ENCODE peak calls at places on chromosome 12, in four cellular contexts. One of them, this sample, is unnamed.

GRCh38 chr12:95173392-95174251 is 43.6 kb downstream of the FGD6 start:
- DNase-seq in NT2/D1: no peak
- DNase-seq in HepG2: no peak
- DNase-seq in GM12878: no peak
- DNase-seq in this sample: no peak

GRCh38 chr12:49818241-49818640 is 10.0 kb downstream of the NCKAP5L start:
- DNase-seq in NT2/D1: no peak
- DNase-seq in HepG2: no peak
- DNase-seq in GM12878: no peak
- DNase-seq in this sample: no peak

GRCh38 chr12:31876568-31877424 is 82.4 kb upstream of the RESF1 start:
- DNase-seq in NT2/D1: no peak
- DNase-seq in HepG2: no peak
- DNase-seq in GM12878: no peak
- DNase-seq in this sample: no peak

GRCh38 chr12:14618990-14619389 is 51.3 kb upstream of the PLBD1 start:
- DNase-seq in NT2/D1: peak
- DNase-seq in HepG2: no peak
- DNase-seq in GM12878: no peak
- DNase-seq in this sample: no peak

GRCh38 chr12:27460471-27460978 is 14.0 kb downstream of the SMCO2 start:
- DNase-seq in NT2/D1: no peak
- DNase-seq in HepG2: no peak
- DNase-seq in GM12878: peak
- DNase-seq in this sample: no peak

GRCh38 chr12:52756281-52756960 is 20.7 kb downstream of the KRT76 start:
- DNase-seq in NT2/D1: no peak
- DNase-seq in HepG2: no peak
- DNase-seq in GM12878: no peak
- DNase-seq in this sample: no peak

GRCh38 chr12:113796086-113796827 is 169.9 kb downstream of the RBM19 start:
- DNase-seq in NT2/D1: no peak
- DNase-seq in HepG2: no peak
- DNase-seq in GM12878: no peak
- DNase-seq in this sample: no peak

GRCh38 chr12:8697120-8697475 is 693 bp upstream of the RIMKLB start:
- DNase-seq in NT2/D1: no peak
- DNase-seq in HepG2: no peak
- DNase-seq in GM12878: no peak
- DNase-seq in this sample: no peak

GRCh38 chr12:62866451-62867082 is 68.4 kb downstream of the PPM1H start:
- DNase-seq in NT2/D1: peak
- DNase-seq in HepG2: peak
- DNase-seq in GM12878: no peak
- DNase-seq in this sample: no peak

GRCh38 chr12:42763682-42764081 is 174.1 kb upstream of the PRICKLE1 start:
- DNase-seq in NT2/D1: no peak
- DNase-seq in HepG2: no peak
- DNase-seq in GM12878: no peak
- DNase-seq in this sample: no peak

GRCh38 chr12:88836156-88836555 is 255.9 kb upstream of the KITLG start:
- DNase-seq in NT2/D1: no peak
- DNase-seq in HepG2: peak
- DNase-seq in GM12878: no peak
- DNase-seq in this sample: no peak

GRCh38 chr12:92560713-92561542 is 141.9 kb upstream of the PLEKHG7 start:
- DNase-seq in NT2/D1: no peak
- DNase-seq in HepG2: no peak
- DNase-seq in GM12878: no peak
- DNase-seq in this sample: no peak

GRCh38 chr12:105569886-105570285 is 239.4 kb downstream of the C12orf75 start:
- DNase-seq in NT2/D1: no peak
- DNase-seq in HepG2: no peak
- DNase-seq in GM12878: no peak
- DNase-seq in this sample: no peak

GRCh38 chr12:19694627-19695026 is 255.3 kb downstream of the AEBP2 start:
- DNase-seq in NT2/D1: no peak
- DNase-seq in HepG2: no peak
- DNase-seq in GM12878: no peak
- DNase-seq in this sample: no peak

GRCh38 chr12:70637686-70638085 is 457 bp upstream of the PTPRB start:
- DNase-seq in NT2/D1: no peak
- DNase-seq in HepG2: no peak
- DNase-seq in GM12878: no peak
- DNase-seq in this sample: no peak

GRCh38 chr12:116361404-116362223 is 84.1 kb upstream of the MED13L start:
- DNase-seq in NT2/D1: no peak
- DNase-seq in HepG2: no peak
- DNase-seq in GM12878: no peak
- DNase-seq in this sample: no peak

GRCh38 chr12:62654558-62655241 is 188.1 kb downstream of the MON2 start:
- DNase-seq in NT2/D1: no peak
- DNase-seq in HepG2: no peak
- DNase-seq in GM12878: no peak
- DNase-seq in this sample: no peak

GRCh38 chr12:105665366-105665765 is 334.9 kb downstream of the C12orf75 start:
- DNase-seq in NT2/D1: no peak
- DNase-seq in HepG2: no peak
- DNase-seq in GM12878: no peak
- DNase-seq in this sample: no peak

GRCh38 chr12:12172106-12172511 is 94.7 kb downstream of the LRP6 start:
- DNase-seq in NT2/D1: no peak
- DNase-seq in HepG2: no peak
- DNase-seq in GM12878: peak
- DNase-seq in this sample: no peak

GRCh38 chr12:26700430-26700829 is 132.6 kb downstream of the ITPR2 start:
- DNase-seq in NT2/D1: no peak
- DNase-seq in HepG2: no peak
- DNase-seq in GM12878: no peak
- DNase-seq in this sample: no peak

GRCh38 chr12:93502802-93503623 is 35.7 kb downstream of the MRPL42 start:
- DNase-seq in NT2/D1: peak
- DNase-seq in HepG2: peak
- DNase-seq in GM12878: no peak
- DNase-seq in this sample: peak

GRCh38 chr12:5964913-5965900 is 20.1 kb upstream of the ANO2 start:
- DNase-seq in NT2/D1: peak
- DNase-seq in HepG2: no peak
- DNase-seq in GM12878: no peak
- DNase-seq in this sample: peak

GRCh38 chr12:45268672-45269406 is 52.9 kb downstream of the ANO6 start:
- DNase-seq in NT2/D1: no peak
- DNase-seq in HepG2: peak
- DNase-seq in GM12878: no peak
- DNase-seq in this sample: no peak

GRCh38 chr12:19778111-19778688 is 338.9 kb downstream of the AEBP2 start:
- DNase-seq in NT2/D1: no peak
- DNase-seq in HepG2: no peak
- DNase-seq in GM12878: no peak
- DNase-seq in this sample: no peak

GRCh38 chr12:47307680-47308399 is 228.1 kb upstream of the AMIGO2 start:
- DNase-seq in NT2/D1: peak
- DNase-seq in HepG2: peak
- DNase-seq in GM12878: peak
- DNase-seq in this sample: peak

GRCh38 chr12:92695056-92695455 is 7.7 kb upstream of the PLEKHG7 start:
- DNase-seq in NT2/D1: no peak
- DNase-seq in HepG2: no peak
- DNase-seq in GM12878: no peak
- DNase-seq in this sample: no peak

GRCh38 chr12:79775355-79776073 is 84.8 kb upstream of the PAWR start:
- DNase-seq in NT2/D1: no peak
- DNase-seq in HepG2: no peak
- DNase-seq in GM12878: no peak
- DNase-seq in this sample: no peak
- H3K9ac ChIP-seq in NT2/D1: no peak
- H3K9ac ChIP-seq in HepG2: no peak
- H3K9ac ChIP-seq in GM12878: no peak
- H3K9ac ChIP-seq in this sample: no peak

GRCh38 chr12:102781117-102781516 is 135.9 kb downstream of the PAH start:
- DNase-seq in NT2/D1: no peak
- DNase-seq in HepG2: no peak
- DNase-seq in GM12878: no peak
- DNase-seq in this sample: no peak
- TF ChIP-seq SUZ12 in NT2/D1: no peak
- TF ChIP-seq SUZ12 in HepG2: no peak
- TF ChIP-seq SUZ12 in GM12878: no peak
- TF ChIP-seq SUZ12 in this sample: no peak

GRCh38 chr12:68364893-68365725 is 32.9 kb upstream of the MDM1 start:
- DNase-seq in NT2/D1: peak
- DNase-seq in HepG2: peak
- DNase-seq in GM12878: peak
- DNase-seq in this sample: peak
- H3K9ac ChIP-seq in NT2/D1: peak
- H3K9ac ChIP-seq in HepG2: peak
- H3K9ac ChIP-seq in GM12878: peak
- H3K9ac ChIP-seq in this sample: no peak

GRCh38 chr12:109277899-109278762 is 31.0 kb downstream of the FOXN4 start:
- DNase-seq in NT2/D1: no peak
- DNase-seq in HepG2: peak
- DNase-seq in GM12878: no peak
- DNase-seq in this sample: no peak
- TF ChIP-seq SUZ12 in NT2/D1: no peak
- TF ChIP-seq SUZ12 in HepG2: no peak
- TF ChIP-seq SUZ12 in GM12878: no peak
- TF ChIP-seq SUZ12 in this sample: no peak

GRCh38 chr12:108560321-108560721 is 652 bp downstream of the SART3 start:
- DNase-seq in NT2/D1: no peak
- DNase-seq in HepG2: peak
- DNase-seq in GM12878: no peak
- DNase-seq in this sample: no peak

GRCh38 chr12:108561852-108562347 is 496 bp upstream of the ISCU start:
- DNase-seq in NT2/D1: no peak
- DNase-seq in HepG2: no peak
- DNase-seq in GM12878: no peak
- DNase-seq in this sample: no peak

GRCh38 chr12:108560752-108561719 is at the start of gene SART3:
- DNase-seq in NT2/D1: peak
- DNase-seq in HepG2: peak
- DNase-seq in GM12878: peak
- DNase-seq in this sample: peak

GRCh38 chr12:108562348-108563134 is at the start of gene ISCU:
- DNase-seq in NT2/D1: peak
- DNase-seq in HepG2: peak
- DNase-seq in GM12878: peak
- DNase-seq in this sample: peak

DNA sequence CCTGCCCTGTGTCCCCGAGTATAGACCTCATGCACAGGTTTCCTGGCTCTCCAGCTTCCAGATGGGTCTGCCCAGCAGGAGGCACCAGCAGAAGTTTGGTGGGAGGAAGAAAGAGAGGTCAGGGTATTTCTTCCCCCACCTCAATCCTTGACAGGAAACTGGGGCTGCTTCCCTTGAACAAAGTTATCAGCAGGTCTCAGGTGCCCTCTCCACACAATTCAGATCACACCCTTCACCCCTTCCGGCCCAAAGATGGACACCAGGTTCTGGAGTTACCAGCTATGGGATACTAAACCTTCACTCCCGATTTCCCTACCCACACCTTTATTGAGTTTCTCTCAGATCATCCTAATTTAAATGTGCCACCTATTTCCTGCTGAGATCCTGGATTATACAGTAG is 1.2 kb downstream of the SART3 start:
- DNase-seq in NT2/D1: no peak
- DNase-seq in HepG2: no peak
- DNase-seq in GM12878: no peak
- DNase-seq in this sample: no peak
- H3K9ac ChIP-seq in NT2/D1: peak
- H3K9ac ChIP-seq in HepG2: peak
- H3K9ac ChIP-seq in GM12878: peak
- H3K9ac ChIP-seq in this sample: peak

DNA sequence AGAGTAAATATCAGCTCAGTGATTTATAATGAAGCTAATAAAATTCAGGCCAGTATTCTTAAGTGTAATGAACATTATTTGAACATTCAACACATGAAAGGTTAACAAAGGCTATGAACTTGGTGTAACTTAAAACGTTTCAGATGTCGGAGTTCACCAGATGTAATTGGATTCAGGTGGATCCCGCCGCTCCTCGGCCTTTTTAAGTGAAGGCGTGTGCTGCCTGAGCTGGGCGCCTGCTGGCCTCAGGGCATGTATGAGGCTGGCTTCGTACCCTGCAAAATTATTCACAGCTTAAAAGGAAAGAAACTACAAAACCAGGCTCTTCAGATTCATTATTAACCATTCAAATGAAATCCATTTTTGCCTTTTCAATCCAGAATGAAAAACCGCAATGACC is 69.9 kb downstream of the WIF1 start:
- DNase-seq in NT2/D1: no peak
- DNase-seq in HepG2: no peak
- DNase-seq in GM12878: no peak
- DNase-seq in this sample: no peak
- TF ChIP-seq SUZ12 in NT2/D1: no peak
- TF ChIP-seq SUZ12 in HepG2: no peak
- TF ChIP-seq SUZ12 in GM12878: no peak
- TF ChIP-seq SUZ12 in this sample: no peak

GRCh38 chr12:85625467-85625866 is 210.7 kb downstream of the RASSF9 start:
- DNase-seq in NT2/D1: no peak
- DNase-seq in HepG2: no peak
- DNase-seq in GM12878: no peak
- DNase-seq in this sample: no peak
- H3K9ac ChIP-seq in NT2/D1: no peak
- H3K9ac ChIP-seq in HepG2: no peak
- H3K9ac ChIP-seq in GM12878: no peak
- H3K9ac ChIP-seq in this sample: no peak

This sample was measured in H1.